ENCODE peak calls at places on chromosome 7, in eight cellular contexts. P is GM12878, C is sigmoid colon, X is IMR-90, I is esophagus muscularis mucosa, O is gastrocnemius medialis, A is HCT116, T is ovary. V is an unnamed sample. For H3K4me1, the result is how much of the 10 kb centered on the place peaks cover.

GRCh38 chr7:39299695-39300094 is 266.5 kb upstream of the YAE1 start:
- DNase-seq in P (no peak), C (no peak), X (no peak), I (peak), O (no peak), A (no peak), T (no peak), V (no peak)

GRCh38 chr7:77222065-77222464 is 22.4 kb upstream of the FGL2 start:
- DNase-seq in P (no peak), C (no peak), X (no peak), I (no peak), O (no peak), A (no peak), T (no peak), V (no peak)

GRCh38 chr7:142799483-142799882 is 28.7 kb downstream of the PRSS2 start:
- DNase-seq in P (no peak), C (no peak), X (no peak), I (peak), O (no peak), A (no peak), T (no peak), V (no peak)

GRCh38 chr7:157993406-157994105 is 594.1 kb downstream of the PTPRN2 start:
- DNase-seq in P (no peak), C (no peak), X (no peak), I (no peak), O (no peak), A (no peak), T (no peak), V (no peak)

GRCh38 chr7:37208528-37208927 is 240.1 kb downstream of the ELMO1 start:
- DNase-seq in P (peak), C (peak), X (peak), I (peak), O (peak), A (peak), T (peak), V (no peak)

GRCh38 chr7:151137841-151138540 is 29.5 kb downstream of the GBX1 start:
- DNase-seq in P (no peak), C (peak), X (no peak), I (no peak), O (no peak), A (no peak), T (no peak), V (no peak)

GRCh38 chr7:38318803-38319416 is 45.5 kb upstream of the TARP start:
- DNase-seq in P (no peak), C (no peak), X (peak), I (no peak), O (no peak), A (peak), T (no peak), V (no peak)

GRCh38 chr7:30837581-30837980 is 66.4 kb downstream of the MINDY4 start:
- DNase-seq in P (no peak), C (no peak), X (no peak), I (no peak), O (no peak), A (no peak), T (no peak), V (no peak)

GRCh38 chr7:135189961-135190360 is 19.5 kb upstream of the CYREN start:
- DNase-seq in P (no peak), C (no peak), X (no peak), I (no peak), O (no peak), A (no peak), T (no peak), V (no peak)

GRCh38 chr7:37924399-37924798 is 4.0 kb downstream of the EPDR1 start:
- DNase-seq in P (no peak), C (no peak), X (no peak), I (no peak), O (no peak), A (no peak), T (no peak), V (no peak)

GRCh38 chr7:159048656-159049055 is 96.0 kb downstream of the VIPR2 start:
- DNase-seq in P (no peak), C (no peak), X (no peak), I (peak), O (no peak), A (no peak), T (no peak), V (no peak)

GRCh38 chr7:33716581-33717477 is 188.5 kb upstream of the BMPER start:
- DNase-seq in P (no peak), C (no peak), X (peak), I (no peak), O (no peak), A (peak), T (no peak), V (no peak)

GRCh38 chr7:56092789-56093531 is at the start of gene PHKG1:
- DNase-seq in P (no peak), C (peak), X (peak), I (peak), O (peak), A (no peak), T (peak), V (peak)

GRCh38 chr7:85090919-85091567 is 95.8 kb downstream of the SEMA3D start:
- DNase-seq in P (no peak), C (no peak), X (no peak), I (no peak), O (no peak), A (no peak), T (no peak), V (no peak)

GRCh38 chr7:106068986-106069385 is 43.1 kb downstream of the SYPL1 start:
- DNase-seq in P (no peak), C (peak), X (no peak), I (peak), O (no peak), A (no peak), T (no peak), V (no peak)

GRCh38 chr7:154794147-154794780 is 208.7 kb downstream of the PAXIP1 start:
- DNase-seq in P (no peak), C (no peak), X (no peak), I (no peak), O (no peak), A (no peak), T (no peak), V (no peak)

GRCh38 chr7:24884401-24884800 is 95.6 kb downstream of the OSBPL3 start:
- DNase-seq in P (no peak), C (no peak), X (no peak), I (no peak), O (no peak), A (no peak), T (no peak), V (no peak)

GRCh38 chr7:7820939-7821338 is 102.5 kb upstream of the RPA3 start:
- DNase-seq in P (peak), C (no peak), X (no peak), I (no peak), O (no peak), A (no peak), T (no peak), V (no peak)

GRCh38 chr7:132837529-132837928 is 244.4 kb downstream of the CHCHD3 start:
- DNase-seq in P (no peak), C (no peak), X (no peak), I (no peak), O (no peak), A (no peak), T (no peak), V (no peak)

GRCh38 chr7:74479066-74479781 is 25.5 kb downstream of the GTF2IRD1 start:
- DNase-seq in P (no peak), C (peak), X (peak), I (no peak), O (peak), A (no peak), T (peak), V (no peak)

GRCh38 chr7:75872073-75872782 is 6.6 kb upstream of the RHBDD2 start:
- DNase-seq in P (no peak), C (no peak), X (peak), I (no peak), O (no peak), A (no peak), T (no peak), V (no peak)

GRCh38 chr7:124457841-124458240 is 307.8 kb downstream of the GPR37 start:
- DNase-seq in P (no peak), C (no peak), X (peak), I (no peak), O (no peak), A (no peak), T (no peak), V (no peak)

GRCh38 chr7:138828302-138828701 is 30.3 kb upstream of the ATP6V0A4 start:
- DNase-seq in P (no peak), C (no peak), X (no peak), I (no peak), O (no peak), A (no peak), T (no peak), V (no peak)

GRCh38 chr7:147523056-147523455 is 1067.5 kb upstream of the C7orf33 start:
- DNase-seq in P (no peak), C (no peak), X (no peak), I (no peak), O (no peak), A (no peak), T (no peak), V (no peak)

GRCh38 chr7:157498690-157499089 is 161.9 kb downstream of the DNAJB6 start:
- DNase-seq in P (no peak), C (peak), X (no peak), I (no peak), O (no peak), A (no peak), T (no peak), V (no peak)

GRCh38 chr7:98086231-98086855 is 20.3 kb upstream of the LMTK2 start:
- DNase-seq in P (no peak), C (no peak), X (no peak), I (no peak), O (no peak), A (no peak), T (no peak), V (peak)

GRCh38 chr7:17772581-17773288 is 167.6 kb downstream of the SNX13 start:
- DNase-seq in P (no peak), C (no peak), X (no peak), I (no peak), O (no peak), A (no peak), T (no peak), V (no peak)

GRCh38 chr7:81173766-81174281 is 255.0 kb upstream of the SEMA3C start:
- DNase-seq in P (no peak), C (no peak), X (peak), I (no peak), O (no peak), A (no peak), T (no peak), V (no peak)

GRCh38 chr7:55504093-55504859 is 68.0 kb downstream of the VOPP1 start:
- DNase-seq in P (no peak), C (no peak), X (peak), I (no peak), O (no peak), A (no peak), T (no peak), V (no peak)

GRCh38 chr7:95267754-95268153 is 56.6 kb downstream of the PON1 start:
- DNase-seq in P (no peak), C (no peak), X (no peak), I (no peak), O (no peak), A (no peak), T (no peak), V (no peak)

GRCh38 chr7:29139191-29139590 is 7.1 kb downstream of the CPVL start:
- DNase-seq in P (no peak), C (no peak), X (no peak), I (peak), O (no peak), A (no peak), T (no peak), V (no peak)

GRCh38 chr7:31763548-31763947 is 76.5 kb downstream of the PPP1R17 start:
- DNase-seq in P (no peak), C (no peak), X (no peak), I (no peak), O (no peak), A (no peak), T (no peak), V (no peak)

GRCh38 chr7:106153891-106154449 is 41.9 kb upstream of the SYPL1 start:
- DNase-seq in P (peak), C (peak), X (peak), I (peak), O (peak), A (peak), T (peak), V (peak)

GRCh38 chr7:66356277-66356721 is 151.2 kb downstream of the TPST1 start:
- DNase-seq in P (no peak), C (no peak), X (peak), I (no peak), O (no peak), A (peak), T (no peak), V (no peak)

GRCh38 chr7:78125884-78126283 is 327.3 kb downstream of the PHTF2 start:
- DNase-seq in P (no peak), C (no peak), X (peak), I (no peak), O (no peak), A (no peak), T (no peak), V (no peak)

GRCh38 chr7:114130860-114131259 is 212.1 kb upstream of the PPP1R3A start:
- DNase-seq in P (no peak), C (no peak), X (no peak), I (no peak), O (no peak), A (no peak), T (no peak), V (no peak)

GRCh38 chr7:156612930-156613329 is 27.6 kb upstream of the RNF32 start:
- DNase-seq in P (peak), C (no peak), X (no peak), I (no peak), O (no peak), A (no peak), T (no peak), V (no peak)

GRCh38 chr7:130150587-130150986 is 54.6 kb downstream of the TMEM209 start:
- DNase-seq in P (no peak), C (no peak), X (no peak), I (no peak), O (no peak), A (no peak), T (no peak), V (no peak)

GRCh38 chr7:2139004-2139652 is 93.6 kb downstream of the MAD1L1 start:
- DNase-seq in P (no peak), C (no peak), X (no peak), I (no peak), O (no peak), A (no peak), T (no peak), V (no peak)

GRCh38 chr7:2141656-2142055 is 91.1 kb downstream of the MAD1L1 start:
- DNase-seq in P (no peak), C (no peak), X (no peak), I (no peak), O (no peak), A (no peak), T (no peak), V (no peak)

GRCh38 chr7:2142386-2142785 is 90.4 kb downstream of the MAD1L1 start:
- DNase-seq in P (no peak), C (no peak), X (no peak), I (no peak), O (no peak), A (no peak), T (no peak), V (no peak)

GRCh38 chr7:2141011-2141410 is 91.7 kb downstream of the MAD1L1 start:
- DNase-seq in P (no peak), C (no peak), X (no peak), I (no peak), O (no peak), A (no peak), T (no peak), V (no peak)

DNA sequence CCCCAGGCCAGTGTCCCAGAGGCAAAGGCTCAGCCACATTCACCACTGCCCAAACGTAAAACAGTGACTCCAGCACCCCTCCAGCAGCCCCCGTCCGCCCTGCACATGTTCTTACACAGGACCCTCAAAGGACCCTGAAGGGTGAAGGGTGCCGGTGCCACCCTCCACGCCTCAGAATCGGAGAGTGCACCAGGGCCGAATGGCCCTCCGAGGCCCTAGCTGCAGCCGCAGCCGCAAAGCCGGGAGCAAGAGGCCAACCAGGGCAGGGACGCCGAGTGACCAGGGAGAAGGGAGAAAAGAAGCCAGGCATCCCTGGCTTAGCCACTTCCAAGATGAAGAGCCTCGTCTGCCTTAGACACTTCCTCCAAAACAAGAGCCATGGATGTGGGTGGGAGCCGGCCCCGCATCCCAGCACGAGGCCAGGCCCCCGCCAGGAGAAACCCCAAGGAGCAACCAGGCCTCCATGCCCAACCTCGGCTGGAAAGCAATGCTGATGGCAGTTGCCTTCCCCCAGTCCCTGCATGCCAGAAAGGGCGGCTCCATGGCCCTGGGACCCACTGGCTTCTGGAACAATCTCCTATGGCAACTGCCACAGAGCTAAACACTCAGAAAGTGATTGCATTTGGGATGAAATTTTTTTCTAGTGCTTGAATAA is 92.4 kb downstream of the MAD1L1 start:
- DNase-seq in P (no peak), C (no peak), X (no peak), I (no peak), O (no peak), A (no peak), T (no peak), V (no peak)
- TF ChIP-seq POLR2A in P (no peak), C (no peak), X (no peak), I (no peak), O (no peak), A (no peak), T (no peak), V (no peak)

GRCh38 chr7:15889501-15889900 is 203.0 kb upstream of the MEOX2 start:
- DNase-seq in P (no peak), C (no peak), X (no peak), I (no peak), O (no peak), A (peak), T (no peak), V (no peak)
- TF ChIP-seq CTCF in P (no peak), C (peak), X (no peak), I (peak), O (peak), A (peak), T (no peak), V (no peak)

DNA sequence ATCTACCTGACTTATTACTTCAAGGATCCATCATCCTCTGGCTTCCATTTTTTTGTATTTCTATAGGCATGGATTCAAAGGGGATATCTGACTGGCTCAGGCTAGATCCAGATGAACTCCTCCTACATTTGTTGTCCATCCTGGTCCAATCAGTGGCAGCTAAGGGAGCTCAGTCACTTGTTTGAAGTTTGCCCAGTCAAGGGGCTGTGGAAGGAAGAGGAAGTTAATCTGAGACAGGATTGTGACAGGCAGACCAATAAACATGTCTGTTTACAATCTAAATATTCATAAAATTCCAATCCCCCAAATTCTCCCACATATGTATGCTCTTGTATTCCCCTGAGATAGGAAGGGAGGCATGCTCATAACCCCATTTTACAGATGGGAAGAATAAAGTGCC is 48.7 kb downstream of the CAV1 start:
- DNase-seq in P (no peak), C (no peak), X (no peak), I (no peak), O (no peak), A (no peak), T (no peak), V (no peak)
- H3K4me1 ChIP-seq in P (under half), C (under half), X (under half), I (under half), O (under half), A (under half), T (under half), V (under half)

GRCh38 chr7:44849277-44850210 is 1.7 kb upstream of the H2AZ2 start:
- DNase-seq in P (no peak), C (no peak), X (peak), I (no peak), O (no peak), A (no peak), T (no peak), V (no peak)
- TF ChIP-seq POLR2A in P (no peak), C (no peak), X (no peak), I (no peak), O (no peak), A (no peak), T (no peak), V (no peak)

DNA sequence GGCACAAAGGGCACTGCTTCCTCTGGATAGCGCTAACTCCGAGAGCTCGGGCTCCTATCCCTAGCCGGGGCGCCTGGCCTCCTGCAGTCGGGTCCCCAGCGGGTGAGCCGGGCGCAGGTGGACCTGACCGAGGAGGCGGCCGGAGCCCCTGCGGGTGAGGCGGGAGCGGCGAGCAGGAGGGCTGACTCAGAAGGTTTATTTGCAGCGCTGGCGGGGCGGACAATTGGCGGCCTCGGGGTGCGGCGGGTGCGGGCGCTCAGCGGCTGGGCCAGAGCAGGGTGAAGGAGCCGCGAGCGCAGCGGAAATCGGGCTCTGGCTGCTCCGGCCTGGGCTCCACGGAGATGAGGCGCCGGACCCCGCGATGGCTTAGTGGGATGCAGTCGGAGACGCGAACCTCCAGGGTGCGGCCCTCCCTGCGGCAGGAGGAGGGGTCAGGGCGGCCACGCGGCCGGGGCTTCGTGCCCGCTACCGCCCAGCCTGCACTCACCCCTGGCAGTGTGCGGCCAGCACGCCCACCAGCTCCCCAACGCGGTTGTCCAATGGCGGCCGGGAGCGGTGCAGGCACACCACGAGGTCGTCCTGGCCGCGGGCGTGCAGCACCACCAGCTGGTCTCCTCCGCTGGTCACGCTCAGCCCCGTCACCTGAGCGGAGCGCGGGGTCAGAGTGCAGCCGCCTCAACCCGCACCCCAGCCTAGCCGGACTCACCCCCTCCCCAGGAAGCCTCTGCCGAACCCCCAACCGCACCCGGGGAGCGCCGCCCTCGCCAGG is 16.1 kb downstream of the MYO1G start:
- DNase-seq in P (no peak), C (no peak), X (no peak), I (no peak), O (no peak), A (no peak), T (peak), V (no peak)
- TF ChIP-seq CTCF in P (no peak), C (no peak), X (no peak), I (no peak), O (no peak), A (no peak), T (no peak), V (no peak)

GRCh38 chr7:22563621-22564241 is 63.7 kb upstream of the STEAP1B start:
- DNase-seq in P (no peak), C (no peak), X (peak), I (peak), O (no peak), A (no peak), T (no peak), V (no peak)
- H3K4me1 ChIP-seq in P (under half), C (under half), X (under half), I (half or more), O (under half), A (under half), T (under half), V (under half)

V was measured in breast epithelium.